ENCODE peak calls at places on chromosomes 1 and 21, in four cellular contexts. One of them, this sample, is unnamed.

GRCh38 chr1:56627636-56628039 is 17.5 kb upstream of the PRKAA2 start:
- DNase-seq in fibroblast of villous mesenchyme: peak
- DNase-seq in breast epithelium: no peak
- DNase-seq in prostate gland: no peak
- DNase-seq in this sample: no peak

GRCh38 chr1:246658567-246658966 is 65.6 kb upstream of the SCCPDH start:
- DNase-seq in fibroblast of villous mesenchyme: no peak
- DNase-seq in breast epithelium: no peak
- DNase-seq in prostate gland: no peak
- DNase-seq in this sample: no peak

GRCh38 chr1:43582162-43582566 is 51.5 kb downstream of the PTPRF start:
- DNase-seq in fibroblast of villous mesenchyme: peak
- DNase-seq in breast epithelium: peak
- DNase-seq in prostate gland: peak
- DNase-seq in this sample: no peak

GRCh38 chr1:48246727-48247126 is 24.2 kb downstream of the SLC5A9 start:
- DNase-seq in fibroblast of villous mesenchyme: no peak
- DNase-seq in breast epithelium: peak
- DNase-seq in prostate gland: peak
- DNase-seq in this sample: no peak

GRCh38 chr1:16631248-16632043 is 18.1 kb upstream of the NBPF1 start:
- DNase-seq in fibroblast of villous mesenchyme: no peak
- DNase-seq in breast epithelium: peak
- DNase-seq in prostate gland: no peak
- DNase-seq in this sample: peak

GRCh38 chr1:155888481-155888880 is 22.7 kb downstream of the RIT1 start:
- DNase-seq in fibroblast of villous mesenchyme: no peak
- DNase-seq in breast epithelium: no peak
- DNase-seq in prostate gland: no peak
- DNase-seq in this sample: no peak

GRCh38 chr21:36928960-36929359 is 37.5 kb downstream of the HLCS start:
- DNase-seq in fibroblast of villous mesenchyme: no peak
- DNase-seq in breast epithelium: no peak
- DNase-seq in prostate gland: no peak
- DNase-seq in this sample: no peak

GRCh38 chr1:101410048-101410878 is 173.4 kb downstream of the S1PR1 start:
- DNase-seq in fibroblast of villous mesenchyme: no peak
- DNase-seq in breast epithelium: no peak
- DNase-seq in prostate gland: no peak
- DNase-seq in this sample: no peak

GRCh38 chr1:228177183-228177475 is 11.5 kb downstream of the IBA57 start:
- DNase-seq in fibroblast of villous mesenchyme: no peak
- DNase-seq in breast epithelium: no peak
- DNase-seq in prostate gland: no peak
- DNase-seq in this sample: no peak

GRCh38 chr1:40477680-40478057 is 579 bp downstream of the ZFP69 start:
- DNase-seq in fibroblast of villous mesenchyme: peak
- DNase-seq in breast epithelium: no peak
- DNase-seq in prostate gland: no peak
- DNase-seq in this sample: peak

GRCh38 chr1:231885209-231885854 is 258.7 kb downstream of the DISC1 start:
- DNase-seq in fibroblast of villous mesenchyme: peak
- DNase-seq in breast epithelium: no peak
- DNase-seq in prostate gland: no peak
- DNase-seq in this sample: no peak

GRCh38 chr1:160061376-160062100 is 8.4 kb downstream of the KCNJ10 start:
- DNase-seq in fibroblast of villous mesenchyme: no peak
- DNase-seq in breast epithelium: peak
- DNase-seq in prostate gland: no peak
- DNase-seq in this sample: no peak

GRCh38 chr1:85578321-85579295 is 2.0 kb upstream of the CCN1 start:
- DNase-seq in fibroblast of villous mesenchyme: peak
- DNase-seq in breast epithelium: peak
- DNase-seq in prostate gland: no peak
- DNase-seq in this sample: no peak

GRCh38 chr21:16046625-16047340 is 317.0 kb downstream of the USP25 start:
- DNase-seq in fibroblast of villous mesenchyme: peak
- DNase-seq in breast epithelium: no peak
- DNase-seq in prostate gland: no peak
- DNase-seq in this sample: no peak

GRCh38 chr1:22895357-22895756 is 77.3 kb downstream of the LACTBL1 start:
- DNase-seq in fibroblast of villous mesenchyme: no peak
- DNase-seq in breast epithelium: no peak
- DNase-seq in prostate gland: no peak
- DNase-seq in this sample: no peak

GRCh38 chr1:37035828-37036666 is 1.7 kb upstream of the GRIK3 start:
- DNase-seq in fibroblast of villous mesenchyme: no peak
- DNase-seq in breast epithelium: no peak
- DNase-seq in prostate gland: no peak
- DNase-seq in this sample: no peak

GRCh38 chr1:10969267-10969970 is 43.0 kb upstream of the TARDBP start:
- DNase-seq in fibroblast of villous mesenchyme: no peak
- DNase-seq in breast epithelium: no peak
- DNase-seq in prostate gland: no peak
- DNase-seq in this sample: no peak

GRCh38 chr1:12480748-12481362 is 137.2 kb downstream of the DHRS3 start:
- DNase-seq in fibroblast of villous mesenchyme: peak
- DNase-seq in breast epithelium: no peak
- DNase-seq in prostate gland: no peak
- DNase-seq in this sample: no peak

GRCh38 chr1:187517508-187517907 is 688.8 kb downstream of the PLA2G4A start:
- DNase-seq in fibroblast of villous mesenchyme: no peak
- DNase-seq in breast epithelium: no peak
- DNase-seq in prostate gland: no peak
- DNase-seq in this sample: no peak

GRCh38 chr1:53392460-53392859 is 64.6 kb upstream of the LRP8 start:
- DNase-seq in fibroblast of villous mesenchyme: no peak
- DNase-seq in breast epithelium: no peak
- DNase-seq in prostate gland: no peak
- DNase-seq in this sample: no peak
- TF ChIP-seq CTCF in fibroblast of villous mesenchyme: no peak
- TF ChIP-seq CTCF in breast epithelium: no peak
- TF ChIP-seq CTCF in prostate gland: no peak
- TF ChIP-seq CTCF in this sample: no peak

DNA sequence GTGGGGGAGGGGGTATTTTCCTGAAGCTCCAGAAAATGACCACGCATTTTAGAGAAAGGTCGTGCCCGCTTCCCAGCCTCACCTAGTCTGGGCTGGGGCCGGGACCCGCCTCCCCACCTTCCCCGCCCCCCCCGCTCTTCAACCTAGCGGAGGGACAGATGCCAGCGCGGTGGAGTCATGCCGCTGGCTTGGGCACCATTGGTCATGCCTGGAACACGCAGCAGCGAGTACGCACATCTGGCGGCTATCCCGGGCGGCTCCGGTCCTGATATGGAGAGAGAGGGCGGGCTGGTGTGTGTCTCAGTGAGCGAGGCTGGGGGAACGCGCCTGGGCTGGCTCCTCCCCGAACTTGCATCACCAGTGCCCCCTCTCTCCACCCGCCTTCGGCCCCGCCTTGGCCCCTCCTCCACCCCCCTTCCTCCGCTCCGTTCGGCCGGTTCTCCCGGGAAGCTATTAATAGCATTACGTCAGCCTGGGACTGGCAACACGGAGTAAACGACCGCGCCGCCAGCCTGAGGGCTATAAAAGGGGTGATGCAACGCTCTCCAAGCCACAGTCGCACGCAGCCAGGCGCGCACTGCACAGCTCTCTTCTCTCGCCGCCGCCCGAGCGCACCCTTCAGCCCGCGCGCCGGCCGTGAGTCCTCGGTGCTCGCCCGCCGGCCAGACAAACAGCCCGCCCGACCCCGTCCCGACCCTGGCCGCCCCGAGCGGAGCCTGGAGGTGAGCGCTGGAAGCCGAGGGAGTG is at the start of gene ATF3:
- DNase-seq in fibroblast of villous mesenchyme: peak
- DNase-seq in breast epithelium: peak
- DNase-seq in prostate gland: peak
- DNase-seq in this sample: peak
- TF ChIP-seq CTCF in fibroblast of villous mesenchyme: no peak
- TF ChIP-seq CTCF in breast epithelium: peak
- TF ChIP-seq CTCF in prostate gland: peak
- TF ChIP-seq CTCF in this sample: no peak

DNA sequence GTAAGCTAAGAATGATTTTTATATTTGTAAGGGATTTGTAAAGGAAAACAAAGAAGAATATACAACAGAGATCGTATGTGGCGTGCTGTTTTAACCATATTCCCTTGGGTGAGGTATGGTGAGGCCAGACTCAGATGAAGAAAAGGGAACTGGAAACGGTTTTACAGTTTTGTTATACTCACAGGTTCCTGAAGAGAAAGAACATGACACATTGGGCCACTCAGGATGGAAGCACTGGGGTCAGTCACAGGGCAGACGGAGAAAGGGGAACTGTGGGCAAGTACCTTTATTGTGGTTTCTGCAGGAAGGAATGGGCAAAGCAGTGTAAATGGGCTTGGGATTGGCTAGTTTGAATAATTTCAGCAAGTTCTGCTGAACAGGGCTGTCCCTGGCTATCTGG is 177.4 kb downstream of the LBR start:
- DNase-seq in fibroblast of villous mesenchyme: no peak
- DNase-seq in breast epithelium: no peak
- DNase-seq in prostate gland: no peak
- DNase-seq in this sample: no peak
- TF ChIP-seq CTCF in fibroblast of villous mesenchyme: no peak
- TF ChIP-seq CTCF in breast epithelium: no peak
- TF ChIP-seq CTCF in prostate gland: no peak
- TF ChIP-seq CTCF in this sample: no peak

DNA sequence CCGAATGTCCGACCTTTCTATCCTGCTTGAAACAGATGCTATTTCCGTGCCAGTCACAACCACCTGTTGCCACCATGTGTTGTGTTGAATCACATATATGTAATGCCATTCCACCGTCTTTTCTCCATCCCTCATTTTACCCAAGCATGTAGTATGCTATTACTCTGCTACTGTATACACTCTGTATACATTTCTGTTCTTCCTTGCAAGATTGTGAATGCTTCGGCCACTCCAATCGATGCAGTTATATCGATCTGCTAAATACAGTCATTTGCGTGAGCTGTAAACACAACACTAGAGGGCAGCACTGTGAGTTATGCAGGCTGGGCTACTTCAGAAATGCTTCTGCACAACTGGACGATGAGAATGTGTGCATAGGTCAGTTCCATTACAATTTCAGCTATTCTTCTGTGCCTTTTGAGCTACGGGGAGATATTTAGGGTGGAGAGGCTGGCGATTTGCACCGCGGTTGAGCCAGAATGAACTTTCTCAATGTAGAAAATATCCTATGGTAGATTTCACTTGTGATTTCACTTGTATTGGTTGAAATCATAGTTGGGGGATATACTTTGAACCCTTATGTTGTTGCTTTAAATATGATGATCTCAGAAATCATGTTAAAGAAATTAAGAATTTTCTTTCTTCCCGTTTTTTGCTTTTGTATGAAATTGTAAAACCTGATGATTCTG is 289.8 kb downstream of the NTNG1 start:
- DNase-seq in fibroblast of villous mesenchyme: peak
- DNase-seq in breast epithelium: no peak
- DNase-seq in prostate gland: peak
- DNase-seq in this sample: no peak
- TF ChIP-seq CTCF in fibroblast of villous mesenchyme: peak
- TF ChIP-seq CTCF in breast epithelium: no peak
- TF ChIP-seq CTCF in prostate gland: peak
- TF ChIP-seq CTCF in this sample: peak